ENCODE peak calls at places on chromosomes 13 and 19, in nine cellular contexts. T, K, Z, R, F, Q, M, N and B are unnamed samples.

GRCh38 chr13:35817642-35818576 is 313.3 kb downstream of the DCLK1 start:
- DNase-seq in T (no peak), K (no peak), Z (no peak), R (no peak), F (no peak), Q (no peak), M (no peak), N (no peak), B (no peak)

GRCh38 chr19:36152061-36152885 is at the start of gene COX7A1:
- DNase-seq in T (peak; percentile 87), K (no peak), Z (peak; percentile 92), R (peak; percentile 57), F (no peak), Q (peak; percentile 45), M (peak; percentile 42), N (no peak), B (no peak)

GRCh38 chr13:97224544-97225324 is 2.6 kb downstream of the MBNL2 start:
- DNase-seq in T (no peak), K (no peak), Z (no peak), R (no peak), F (no peak), Q (peak; percentile 70), M (no peak), N (peak; percentile 81), B (peak; percentile 74)

GRCh38 chr13:113273856-113274590 is 23.0 kb upstream of the LAMP1 start:
- DNase-seq in T (no peak), K (no peak), Z (peak; percentile 67), R (no peak), F (no peak), Q (no peak), M (no peak), N (no peak), B (peak; percentile 87)

GRCh38 chr19:44587863-44588752 is 25.3 kb upstream of the IGSF23 start:
- DNase-seq in T (no peak), K (no peak), Z (no peak), R (no peak), F (no peak), Q (no peak), M (no peak), N (peak; percentile 49), B (peak; percentile 93)

GRCh38 chr13:30022256-30022655 is 171.8 kb upstream of the UBL3 start:
- DNase-seq in T (no peak), K (no peak), Z (no peak), R (no peak), F (no peak), Q (no peak), M (no peak), N (no peak), B (no peak)

GRCh38 chr13:63954683-63955082 is 2539.0 kb upstream of the PCDH20 start:
- DNase-seq in T (no peak), K (no peak), Z (no peak), R (peak; percentile 0), F (no peak), Q (no peak), M (no peak), N (peak; percentile 46), B (no peak)

GRCh38 chr13:89401209-89401810 is 1730.1 kb downstream of the SLITRK5 start:
- DNase-seq in T (no peak), K (no peak), Z (no peak), R (no peak), F (no peak), Q (no peak), M (no peak), N (peak; percentile 17), B (peak; percentile 92)

GRCh38 chr13:100392709-100393630 is 195.6 kb downstream of the GGACT start:
- DNase-seq in T (peak; percentile 56), K (no peak), Z (peak; percentile 94), R (peak; percentile 39), F (peak; percentile 17), Q (peak; percentile 75), M (peak; percentile 52), N (peak; percentile 99), B (peak; percentile 96)

GRCh38 chr13:33728271-33729037 is 89.5 kb upstream of the RFC3 start:
- DNase-seq in T (peak; percentile 61), K (no peak), Z (peak; percentile 65), R (no peak), F (no peak), Q (peak; percentile 8), M (no peak), N (no peak), B (peak; percentile 76)

GRCh38 chr19:11752244-11752736 is 13.5 kb upstream of the ZNF823 start:
- DNase-seq in T (no peak), K (no peak), Z (no peak), R (no peak), F (no peak), Q (no peak), M (no peak), N (no peak), B (no peak)

GRCh38 chr13:44211753-44212152 is 161.9 kb upstream of the SERP2 start:
- DNase-seq in T (no peak), K (no peak), Z (no peak), R (no peak), F (no peak), Q (no peak), M (no peak), N (no peak), B (no peak)

GRCh38 chr13:40969169-40969901 is 49.8 kb downstream of the ELF1 start:
- DNase-seq in T (no peak), K (no peak), Z (no peak), R (no peak), F (peak; percentile 33), Q (no peak), M (no peak), N (no peak), B (no peak)

GRCh38 chr19:16834747-16835146 is 5.5 kb downstream of the SIN3B start:
- DNase-seq in T (no peak), K (no peak), Z (no peak), R (no peak), F (no peak), Q (no peak), M (no peak), N (no peak), B (peak; percentile 72)

GRCh38 chr19:7927605-7928333 is 1.8 kb upstream of the CTXN1 start:
- DNase-seq in T (no peak), K (no peak), Z (no peak), R (peak; percentile 43), F (no peak), Q (no peak), M (peak; percentile 29), N (no peak), B (no peak)

GRCh38 chr19:6668696-6669095 is 1.3 kb downstream of the TNFSF14 start:
- DNase-seq in T (no peak), K (no peak), Z (no peak), R (no peak), F (no peak), Q (no peak), M (no peak), N (no peak), B (no peak)

GRCh38 chr13:20137875-20138274 is 23.0 kb downstream of the GJA3 start:
- DNase-seq in T (no peak), K (no peak), Z (no peak), R (no peak), F (no peak), Q (no peak), M (no peak), N (no peak), B (no peak)

GRCh38 chr13:113803409-113804016 is 44.5 kb downstream of the TMEM255B start:
- DNase-seq in T (no peak), K (no peak), Z (no peak), R (peak; percentile 70), F (no peak), Q (no peak), M (no peak), N (no peak), B (no peak)

GRCh38 chr19:16649734-16650133 is 10.2 kb downstream of the SMIM7 start:
- DNase-seq in T (no peak), K (no peak), Z (no peak), R (no peak), F (no peak), Q (no peak), M (no peak), N (no peak), B (no peak)

GRCh38 chr19:1383014-1383310 is 745 bp upstream of the NDUFS7 start:
- DNase-seq in T (no peak), K (peak; percentile 85), Z (no peak), R (no peak), F (no peak), Q (no peak), M (no peak), N (no peak), B (no peak)
- H3K36me3 ChIP-seq in T (peaks cover 12% of the 10 kb centered on the region), K (no peaks in the 10 kb centered on the region), Z (peaks cover 20% of the 10 kb centered on the region), R (no peaks in the 10 kb centered on the region), F (peaks cover 14% of the 10 kb centered on the region), Q (no peaks in the 10 kb centered on the region), M (peaks cover 2% of the 10 kb centered on the region), N (no peaks in the 10 kb centered on the region), B (no peaks in the 10 kb centered on the region)

GRCh38 chr13:110208116-110208515 is 98.8 kb downstream of the COL4A1 start:
- DNase-seq in T (no peak), K (no peak), Z (no peak), R (no peak), F (no peak), Q (no peak), M (no peak), N (no peak), B (no peak)
- H3K36me3 ChIP-seq in T (peaks cover 100% of the 10 kb centered on the region), K (peaks cover 18% of the 10 kb centered on the region), Z (peaks cover 100% of the 10 kb centered on the region), R (peaks cover 1% of the 10 kb centered on the region), F (no peaks in the 10 kb centered on the region), Q (peaks cover 5% of the 10 kb centered on the region), M (no peaks in the 10 kb centered on the region), N (no peaks in the 10 kb centered on the region), B (no peaks in the 10 kb centered on the region)

DNA sequence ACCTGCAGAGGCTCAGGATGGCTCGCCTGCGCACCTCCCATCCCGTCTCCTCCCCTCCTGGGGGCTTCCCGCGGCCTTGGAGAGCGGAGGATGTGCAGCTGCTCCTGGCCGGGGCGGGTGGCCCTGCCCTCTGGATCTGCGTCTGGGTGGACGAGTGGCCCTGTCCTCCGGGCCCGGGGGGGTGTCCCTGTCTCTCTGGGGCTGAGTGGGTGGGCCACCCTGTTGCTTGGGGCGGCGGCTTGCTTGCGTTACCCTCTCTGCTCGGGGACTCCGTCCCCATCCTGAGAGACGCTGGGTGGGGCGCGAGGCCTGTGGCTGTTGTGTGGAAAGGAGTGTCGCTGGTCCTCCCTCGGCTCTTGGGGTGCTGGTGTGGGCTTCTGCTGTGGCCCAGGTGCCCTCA is 34.6 kb downstream of the DOT1L start:
- DNase-seq in T (no peak), K (no peak), Z (no peak), R (no peak), F (no peak), Q (no peak), M (no peak), N (no peak), B (no peak)
- H3K36me3 ChIP-seq in T (peaks cover 49% of the 10 kb centered on the region), K (peaks cover 29% of the 10 kb centered on the region), Z (peaks cover 76% of the 10 kb centered on the region), R (peaks cover 4% of the 10 kb centered on the region), F (peaks cover 96% of the 10 kb centered on the region), Q (peaks cover 5% of the 10 kb centered on the region), M (peaks cover 19% of the 10 kb centered on the region), N (peaks cover 3% of the 10 kb centered on the region), B (peaks cover 27% of the 10 kb centered on the region)

DNA sequence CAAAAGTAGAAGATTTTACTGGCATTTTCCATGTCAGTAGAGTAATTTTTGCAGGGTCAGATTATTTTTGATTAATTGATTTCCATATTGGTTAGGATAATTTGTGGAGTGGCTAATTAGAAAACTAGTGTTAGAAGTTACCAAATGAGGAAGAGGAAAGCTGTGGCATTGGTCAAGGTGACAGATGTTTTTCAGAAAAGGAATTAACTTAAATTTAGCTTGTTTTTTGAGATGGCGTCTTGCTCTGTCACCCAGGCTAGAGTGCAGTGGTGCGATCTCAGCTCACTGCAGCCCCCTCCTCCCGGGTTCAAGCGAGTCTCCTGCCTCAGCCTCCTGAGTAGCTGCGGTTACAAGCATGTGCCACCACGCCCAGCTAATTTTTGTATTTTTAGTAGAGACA is 28.8 kb downstream of the LSM14A start:
- DNase-seq in T (no peak), K (no peak), Z (no peak), R (no peak), F (no peak), Q (no peak), M (no peak), N (no peak), B (no peak)
- H3K36me3 ChIP-seq in T (peaks cover 66% of the 10 kb centered on the region), K (peaks cover 20% of the 10 kb centered on the region), Z (peaks cover 68% of the 10 kb centered on the region), R (peaks cover 14% of the 10 kb centered on the region), F (peaks cover 70% of the 10 kb centered on the region), Q (peaks cover 40% of the 10 kb centered on the region), M (peaks cover 39% of the 10 kb centered on the region), N (peaks cover 3% of the 10 kb centered on the region), B (peaks cover 6% of the 10 kb centered on the region)